ENCODE peak calls at places on chromosomes 2 and 18, in eight cellular contexts. Y is sigmoid colon, Z is fibroblast of pulmonary artery, P is astrocyte, L is tibial artery, R is AG09309, Q is ascending aorta, F is heart right ventricle. O is an unnamed sample.
A peak's percentile ranks its signal among the peaks of the same experiment; 100 is the strongest.

GRCh38 chr2:157741819-157742484 is 113.3 kb upstream of the ACVR1C start:
- DNase-seq in L (no peak), P (no peak), R (no peak), F (no peak), Y (no peak), Z (no peak), Q (no peak), O (no peak)

GRCh38 chr2:160309585-160309984 is 109.5 kb upstream of the ITGB6 start:
- DNase-seq in Z (no peak), Y (no peak), R (no peak), P (no peak), Q (no peak), F (no peak), L (no peak), O (no peak)

GRCh38 chr2:227079726-227080125 is 84.3 kb downstream of the COL4A4 start:
- DNase-seq in L (no peak), F (no peak), Y (no peak), Z (no peak), R (no peak), P (peak; percentile 17), Q (no peak), O (no peak)

GRCh38 chr2:8239402-8240127 is 442.3 kb upstream of the ID2 start:
- DNase-seq in R (no peak), L (no peak), Y (no peak), F (no peak), P (peak; percentile 18), Z (no peak), Q (no peak), O (no peak)

GRCh38 chr2:123546348-123546747 is 478.7 kb upstream of the CNTNAP5 start:
- DNase-seq in Z (no peak), Y (no peak), Q (no peak), L (no peak), P (no peak), R (no peak), F (no peak), O (no peak)

GRCh38 chr2:96842600-96842999 is 1.2 kb downstream of the ANKRD23 start:
- DNase-seq in P (no peak), R (no peak), F (peak; percentile 57), Q (no peak), Y (no peak), Z (no peak), L (no peak), O (no peak)

GRCh38 chr2:37119182-37119581 is 34.9 kb downstream of the GPATCH11 start:
- DNase-seq in L (no peak), F (no peak), Z (no peak), Q (no peak), Y (no peak), R (no peak), P (no peak), O (no peak)

GRCh38 chr2:6656633-6657032 is 209.1 kb downstream of the CMPK2 start:
- DNase-seq in Z (no peak), Q (no peak), R (no peak), P (no peak), Y (no peak), F (no peak), L (no peak), O (no peak)

GRCh38 chr2:24304621-24305020 is 55.7 kb downstream of the ITSN2 start:
- DNase-seq in Q (no peak), F (no peak), P (no peak), Y (no peak), R (no peak), L (no peak), Z (peak; percentile 30), O (no peak)

GRCh38 chr18:77042583-77042982 is 90.0 kb downstream of the MBP start:
- DNase-seq in Z (no peak), Q (no peak), P (no peak), Y (no peak), L (no peak), R (no peak), F (peak; percentile 36), O (no peak)

GRCh38 chr2:134367915-134368911 is 114.3 kb downstream of the MGAT5 start:
- DNase-seq in R (no peak), L (no peak), F (no peak), Z (peak; percentile 16), Q (no peak), Y (no peak), P (peak; percentile 82), O (no peak)

GRCh38 chr2:223633656-223634055 is 31.5 kb upstream of the SCG2 start:
- DNase-seq in L (no peak), P (peak; percentile 17), Q (no peak), Z (no peak), Y (no peak), R (no peak), F (no peak), O (no peak)

GRCh38 chr2:53379547-53379946 is 388.1 kb upstream of the CHAC2 start:
- DNase-seq in R (no peak), Q (no peak), Y (no peak), Z (no peak), P (peak; percentile 5), L (no peak), F (no peak), O (no peak)

GRCh38 chr2:112684415-112684775 is 36.4 kb upstream of the NT5DC4 start:
- DNase-seq in L (no peak), F (no peak), R (no peak), Y (no peak), Q (no peak), Z (no peak), P (no peak), O (no peak)
- TF ChIP-seq CTCF in L (no peak), F (no peak), R (no peak), Y (no peak), Q (no peak), Z (no peak), P (no peak), O (no peak)

GRCh38 chr2:207113403-207113802 is 52.3 kb downstream of the KLF7 start:
- DNase-seq in Q (no peak), Z (no peak), R (no peak), Y (no peak), P (no peak), L (no peak), F (no peak), O (no peak)

GRCh38 chr2:207117668-207118067 is 48.1 kb downstream of the KLF7 start:
- DNase-seq in R (no peak), F (no peak), Q (no peak), Z (no peak), Y (no peak), L (no peak), P (no peak), O (no peak)

GRCh38 chr2:207119048-207119447 is 46.7 kb downstream of the KLF7 start:
- DNase-seq in P (no peak), R (no peak), Z (no peak), Y (no peak), L (no peak), Q (no peak), F (no peak), O (no peak)

GRCh38 chr2:207112397-207112796 is 53.4 kb downstream of the KLF7 start:
- DNase-seq in Z (no peak), Y (no peak), P (no peak), Q (no peak), R (no peak), L (no peak), F (no peak), O (no peak)

GRCh38 chr2:207115715-207116364 is 49.9 kb downstream of the KLF7 start:
- DNase-seq in Z (peak; percentile 63), F (no peak), P (no peak), Q (no peak), Y (peak; percentile 74), R (no peak), L (no peak), O (no peak)
- TF ChIP-seq CTCF in Z (peak; percentile 33), F (no peak), P (peak; percentile 13), Q (peak; percentile 17), Y (no peak), R (peak; percentile 12), L (peak; percentile 28), O (no peak)

DNA sequence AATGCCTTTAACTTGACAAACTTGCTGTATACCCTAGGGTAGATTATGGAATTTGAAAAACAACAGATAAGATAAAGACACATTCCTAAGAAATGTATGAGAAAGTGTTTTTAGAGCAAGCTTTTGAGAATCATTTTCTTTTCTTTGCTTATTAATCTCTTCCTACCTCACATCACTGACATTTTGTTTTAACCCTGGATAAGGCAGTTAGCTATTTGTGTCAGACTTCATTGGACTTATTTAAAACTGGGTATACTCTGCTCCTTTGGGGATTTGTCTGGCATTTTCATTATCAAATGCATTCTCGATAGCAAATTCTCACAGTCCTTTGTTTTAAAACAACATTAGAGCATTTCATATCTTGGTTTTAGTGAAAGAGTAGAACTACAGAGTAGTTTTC is 17.2 kb downstream of the EML4 start:
- DNase-seq in L (no peak), Z (peak; percentile 33), Y (no peak), Q (no peak), R (no peak), F (no peak), P (no peak), O (no peak)
- TF ChIP-seq CTCF in L (no peak), Z (no peak), Y (no peak), Q (no peak), R (no peak), F (no peak), P (no peak), O (no peak)

GRCh38 chr18:59056706-59057492 is 82.8 kb upstream of the SEC11C start:
- DNase-seq in Z (peak; percentile 87), R (no peak), Y (peak; percentile 72), Q (no peak), P (peak; percentile 42), L (no peak), F (peak; percentile 82), O (peak; percentile 86)
- TF ChIP-seq CTCF in Z (peak; percentile 96), R (peak; percentile 78), Y (no peak), Q (peak; percentile 73), P (no peak), L (peak; percentile 55), F (peak; percentile 40), O (peak; percentile 82)

DNA sequence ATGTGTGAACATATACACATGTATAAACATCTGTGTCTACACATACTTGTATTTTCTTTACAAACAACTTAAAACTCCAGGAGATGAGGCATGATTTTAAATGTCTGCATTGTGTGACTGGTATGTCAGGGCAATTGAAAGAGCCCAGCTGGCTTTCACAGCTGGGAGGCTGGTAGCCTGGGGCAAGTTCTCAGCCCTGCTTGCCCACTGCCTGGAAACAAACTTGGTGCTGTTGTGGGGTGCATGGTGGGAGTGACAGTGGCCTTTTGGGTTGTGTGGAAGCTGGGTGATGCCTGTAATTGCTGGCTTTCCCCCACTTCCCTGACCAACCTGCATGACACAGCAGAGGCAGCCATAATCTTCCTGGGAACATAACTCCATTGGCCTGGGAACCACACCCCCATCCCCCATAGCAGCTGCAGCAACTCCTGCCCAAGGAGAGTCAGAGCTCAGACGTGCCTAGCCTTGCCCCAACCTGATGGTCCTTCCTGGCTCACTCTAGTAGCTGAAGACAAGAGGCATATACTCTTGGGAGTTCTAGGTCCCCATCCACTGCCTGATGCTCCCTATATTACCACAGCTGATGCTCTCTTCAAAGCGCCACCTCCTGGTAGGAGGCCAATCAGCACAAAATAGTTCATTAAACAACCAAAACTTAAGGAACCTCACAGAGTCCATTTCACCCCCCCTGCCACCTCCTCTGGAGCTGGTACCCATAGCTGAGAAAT is 158.4 kb downstream of the CERS6 start:
- DNase-seq in L (no peak), R (no peak), P (no peak), Y (no peak), F (no peak), Z (no peak), Q (no peak), O (no peak)
- TF ChIP-seq CTCF in L (no peak), R (peak; percentile 25), P (peak; percentile 6), Y (no peak), F (no peak), Z (peak; percentile 17), Q (no peak), O (no peak)

GRCh38 chr2:55063713-55064323 is 13.6 kb upstream of the RTN4 start:
- DNase-seq in L (no peak), P (no peak), F (no peak), Y (no peak), Q (no peak), Z (no peak), R (no peak), O (no peak)
- TF ChIP-seq CTCF in L (no peak), P (no peak), F (no peak), Y (no peak), Q (no peak), Z (no peak), R (peak; percentile 7), O (no peak)

O was measured in mesothelial cell of epicardium.